ENCODE peak calls at places on chromosomes 7 and 10, in eight cellular contexts. L, U, J, P, Q, A, G and N are unnamed samples.

GRCh38 chr7:27466703-27467102 is 196.0 kb downstream of the HIBADH start:
- DNase-seq in L (no peak), U (no peak), J (no peak), P (no peak), Q (no peak), A (no peak), G (no peak), N (no peak)

GRCh38 chr7:141217938-141218337 is 144.1 kb downstream of the TMEM178B start:
- DNase-seq in L (no peak), U (no peak), J (no peak), P (no peak), Q (no peak), A (no peak), G (no peak), N (no peak)

GRCh38 chr7:159147687-159148086 is 3.0 kb upstream of the VIPR2 start:
- DNase-seq in L (no peak), U (no peak), J (no peak), P (no peak), Q (no peak), A (no peak), G (no peak), N (no peak)

GRCh38 chr7:94040254-94040653 is 36.1 kb upstream of the BET1 start:
- DNase-seq in L (no peak), U (no peak), J (no peak), P (no peak), Q (peak; percentile 65), A (no peak), G (no peak), N (no peak)

GRCh38 chr7:95471076-95471475 is 14.7 kb upstream of the ASB4 start:
- DNase-seq in L (no peak), U (peak; percentile 10), J (no peak), P (no peak), Q (no peak), A (no peak), G (no peak), N (no peak)

GRCh38 chr10:58723977-58724376 is 211.3 kb downstream of the BICC1 start:
- DNase-seq in L (no peak), U (no peak), J (no peak), P (no peak), Q (no peak), A (no peak), G (peak; percentile 84), N (no peak)

GRCh38 chr10:131146790-131147189 is 164.7 kb downstream of the TCERG1L start:
- DNase-seq in L (no peak), U (no peak), J (no peak), P (no peak), Q (no peak), A (no peak), G (no peak), N (no peak)

GRCh38 chr7:113371376-113372043 is 253.2 kb upstream of the SMIM30 start:
- DNase-seq in L (no peak), U (no peak), J (no peak), P (no peak), Q (peak; percentile 20), A (no peak), G (peak; percentile 18), N (no peak)

GRCh38 chr10:3876563-3876962 is 91.6 kb upstream of the KLF6 start:
- DNase-seq in L (no peak), U (no peak), J (no peak), P (peak; percentile 47), Q (no peak), A (no peak), G (no peak), N (no peak)

GRCh38 chr10:46033602-46034011 is 3.2 kb upstream of the NCOA4 start:
- DNase-seq in L (peak; percentile 68), U (peak; percentile 25), J (no peak), P (peak; percentile 82), Q (peak; percentile 77), A (no peak), G (peak; percentile 93), N (peak; percentile 41)

GRCh38 chr7:43137811-43138210 is 25.4 kb downstream of the HECW1 start:
- DNase-seq in L (peak; percentile 17), U (no peak), J (peak; percentile 97), P (no peak), Q (no peak), A (no peak), G (no peak), N (no peak)

GRCh38 chr7:119783799-119784198 is 489.2 kb upstream of the KCND2 start:
- DNase-seq in L (no peak), U (no peak), J (no peak), P (peak; percentile 23), Q (peak; percentile 33), A (no peak), G (peak; percentile 33), N (no peak)

GRCh38 chr10:99754670-99755069 is 22.6 kb downstream of the CUTC start:
- DNase-seq in L (no peak), U (no peak), J (no peak), P (no peak), Q (no peak), A (no peak), G (peak; percentile 61), N (no peak)

GRCh38 chr7:159159731-159160130 is 15.1 kb upstream of the VIPR2 start:
- DNase-seq in L (no peak), U (no peak), J (no peak), P (no peak), Q (no peak), A (no peak), G (no peak), N (peak; percentile 11)

GRCh38 chr10:83012866-83013265 is 1126.4 kb upstream of the GHITM start:
- DNase-seq in L (peak; percentile 42), U (no peak), J (peak; percentile 19), P (no peak), Q (peak; percentile 76), A (no peak), G (peak; percentile 3), N (peak; percentile 14)

GRCh38 chr7:126079151-126079550 is 1149.5 kb upstream of the POT1 start:
- DNase-seq in L (no peak), U (no peak), J (no peak), P (no peak), Q (no peak), A (no peak), G (no peak), N (no peak)

GRCh38 chr7:77665161-77665560 is 31.1 kb upstream of the RSBN1L start:
- DNase-seq in L (no peak), U (no peak), J (no peak), P (no peak), Q (no peak), A (no peak), G (peak; percentile 93), N (no peak)

GRCh38 chr7:81014266-81014665 is 95.4 kb upstream of the SEMA3C start:
- DNase-seq in L (no peak), U (no peak), J (no peak), P (peak; percentile 4), Q (peak; percentile 30), A (no peak), G (peak; percentile 94), N (no peak)

GRCh38 chr7:37921340-37921805 is 933 bp downstream of the EPDR1 start:
- DNase-seq in L (peak; percentile 65), U (peak; percentile 31), J (no peak), P (peak; percentile 93), Q (peak; percentile 64), A (no peak), G (no peak), N (peak; percentile 84)

GRCh38 chr7:18019562-18019961 is 8.1 kb downstream of the PRPS1L1 start:
- DNase-seq in L (peak; percentile 94), U (no peak), J (peak; percentile 50), P (peak; percentile 60), Q (peak; percentile 71), A (no peak), G (peak; percentile 78), N (no peak)

GRCh38 chr7:139382439-139382838 is 22.7 kb downstream of the LUC7L2 start:
- DNase-seq in L (no peak), U (no peak), J (no peak), P (no peak), Q (no peak), A (no peak), G (no peak), N (no peak)

GRCh38 chr10:110487411-110488123 is 10.1 kb upstream of the DUSP5 start:
- DNase-seq in L (peak; percentile 91), U (no peak), J (no peak), P (no peak), Q (peak; percentile 11), A (no peak), G (peak; percentile 44), N (peak; percentile 75)

GRCh38 chr7:26508481-26508880 is 216.8 kb downstream of the SNX10 start:
- DNase-seq in L (no peak), U (no peak), J (no peak), P (no peak), Q (no peak), A (no peak), G (no peak), N (peak; percentile 78)

GRCh38 chr7:152663926-152664325 is 12.0 kb downstream of the XRCC2 start:
- DNase-seq in L (no peak), U (no peak), J (no peak), P (no peak), Q (no peak), A (no peak), G (no peak), N (no peak)

GRCh38 chr10:13587367-13587766 is 602 bp downstream of the PRPF18 start:
- DNase-seq in L (no peak), U (peak; percentile 11), J (no peak), P (no peak), Q (peak; percentile 17), A (no peak), G (no peak), N (peak; percentile 5)

GRCh38 chr7:83655951-83656556 is 7.1 kb upstream of the SEMA3E start:
- DNase-seq in L (peak; percentile 51), U (peak; percentile 50), J (no peak), P (peak; percentile 41), Q (peak; percentile 4), A (no peak), G (peak; percentile 63), N (peak; percentile 58)

GRCh38 chr7:33781796-33782195 is 123.5 kb upstream of the BMPER start:
- DNase-seq in L (no peak), U (no peak), J (no peak), P (no peak), Q (no peak), A (no peak), G (no peak), N (no peak)

GRCh38 chr10:69089638-69090599 is 2.0 kb downstream of the SRGN start:
- DNase-seq in L (peak; percentile 49), U (no peak), J (no peak), P (no peak), Q (no peak), A (peak; percentile 76), G (no peak), N (no peak)

GRCh38 chr7:112821345-112821744 is 31.2 kb upstream of the TMEM168 start:
- DNase-seq in L (no peak), U (no peak), J (no peak), P (no peak), Q (no peak), A (no peak), G (no peak), N (no peak)